ENCODE peak calls at places on chromosomes 7 and 10, in six cellular contexts. S is HepG2, M is H9, Q is tibial nerve, H is endodermal cell, X is heart left ventricle. A is an unnamed sample. For H3K4me1, the result is how much of the 10 kb centered on the place peaks cover.

GRCh38 chr7:76507723-76508406 is 2.5 kb upstream of the UPK3B start:
- DNase-seq in S (no peak), M (peak), Q (no peak), H (peak), X (no peak), A (no peak)

GRCh38 chr7:77482015-77482414 is 55.1 kb upstream of the PTPN12 start:
- DNase-seq in S (peak), M (no peak), Q (no peak), H (no peak), X (no peak), A (peak)

GRCh38 chr7:2104716-2105115 is 128.0 kb downstream of the MAD1L1 start:
- DNase-seq in S (no peak), M (no peak), Q (no peak), H (no peak), X (no peak), A (no peak)

GRCh38 chr10:110872984-110873569 is 1.3 kb downstream of the PDCD4 start:
- DNase-seq in S (no peak), M (no peak), Q (no peak), H (no peak), X (no peak), A (no peak)

GRCh38 chr10:49000437-49001398 is 61.1 kb upstream of the LRRC18 start:
- DNase-seq in S (no peak), M (no peak), Q (no peak), H (peak), X (no peak), A (no peak)

GRCh38 chr7:5283421-5284303 is 919 bp downstream of the SLC29A4 start:
- DNase-seq in S (peak), M (no peak), Q (no peak), H (no peak), X (no peak), A (no peak)

GRCh38 chr10:76209135-76209534 is 777.7 kb downstream of the LRMDA start:
- DNase-seq in S (no peak), M (no peak), Q (no peak), H (peak), X (no peak), A (no peak)

GRCh38 chr10:81018898-81019890 is 481.5 kb downstream of the SH2D4B start:
- DNase-seq in S (peak), M (peak), Q (no peak), H (peak), X (no peak), A (no peak)

GRCh38 chr10:70355234-70356021 is 27.0 kb downstream of the LRRC20 start:
- DNase-seq in S (no peak), M (no peak), Q (no peak), H (no peak), X (peak), A (no peak)

GRCh38 chr7:39811161-39811614 is 138.9 kb upstream of the CDK13 start:
- DNase-seq in S (no peak), M (no peak), Q (no peak), H (no peak), X (no peak), A (no peak)

GRCh38 chr10:62183442-62183841 is 85.2 kb downstream of the RTKN2 start:
- DNase-seq in S (no peak), M (no peak), Q (no peak), H (no peak), X (no peak), A (no peak)

GRCh38 chr7:21377545-21377944 is 50.3 kb upstream of the SP4 start:
- DNase-seq in S (no peak), M (no peak), Q (no peak), H (no peak), X (no peak), A (no peak)

GRCh38 chr7:105306160-105306784 is 82.4 kb downstream of the SRPK2 start:
- DNase-seq in S (no peak), M (no peak), Q (no peak), H (no peak), X (no peak), A (no peak)

GRCh38 chr7:101085000-101085948 is at the start of gene TRIM56:
- DNase-seq in S (peak), M (peak), Q (peak), H (peak), X (peak), A (peak)

GRCh38 chr10:124329941-124330340 is 88.8 kb downstream of the OAT start:
- DNase-seq in S (no peak), M (no peak), Q (no peak), H (peak), X (no peak), A (no peak)

GRCh38 chr10:62637249-62638061 is 167.1 kb upstream of the ADO start:
- DNase-seq in S (peak), M (no peak), Q (no peak), H (no peak), X (no peak), A (no peak)

GRCh38 chr10:56606202-56606601 is 245.1 kb upstream of the ZWINT start:
- DNase-seq in S (no peak), M (no peak), Q (no peak), H (no peak), X (no peak), A (no peak)

GRCh38 chr10:34346516-34347150 is 468.5 kb downstream of the PARD3 start:
- DNase-seq in S (no peak), M (no peak), Q (no peak), H (no peak), X (no peak), A (no peak)

GRCh38 chr10:93379366-93380042 is 102.6 kb downstream of the MYOF start:
- DNase-seq in S (no peak), M (no peak), Q (no peak), H (no peak), X (no peak), A (no peak)

GRCh38 chr7:139339698-139340036 is 1.5 kb upstream of the FMC1 start:
- DNase-seq in S (no peak), M (no peak), Q (no peak), H (no peak), X (no peak), A (no peak)

GRCh38 chr10:58003945-58004344 is 263.7 kb downstream of the IPMK start:
- DNase-seq in S (no peak), M (no peak), Q (no peak), H (no peak), X (no peak), A (no peak)

GRCh38 chr7:51456471-51457060 is 140.0 kb upstream of the COBL start:
- DNase-seq in S (no peak), M (no peak), Q (no peak), H (no peak), X (no peak), A (no peak)

GRCh38 chr7:134458341-134458805 is 527 bp downstream of the AKR1B1 start:
- DNase-seq in S (peak), M (peak), Q (no peak), H (peak), X (peak), A (peak)

GRCh38 chr7:38699481-38699880 is 68.3 kb upstream of the AMPH start:
- DNase-seq in S (no peak), M (no peak), Q (no peak), H (no peak), X (no peak), A (no peak)

GRCh38 chr10:93813507-93814465 is 56.0 kb downstream of the LGI1 start:
- DNase-seq in S (peak), M (peak), Q (peak), H (peak), X (peak), A (peak)

GRCh38 chr10:103197177-103197576 is 4.1 kb upstream of the NT5C2 start:
- DNase-seq in S (peak), M (no peak), Q (no peak), H (no peak), X (peak), A (peak)

GRCh38 chr10:50382576-50383023 is 131.3 kb upstream of the ASAH2 start:
- DNase-seq in S (no peak), M (no peak), Q (no peak), H (no peak), X (no peak), A (no peak)

GRCh38 chr7:30555525-30555924 is 39.2 kb upstream of the GARS1 start:
- DNase-seq in S (no peak), M (no peak), Q (no peak), H (no peak), X (no peak), A (no peak)

GRCh38 chr10:97852277-97852676 is 2.6 kb downstream of the GOLGA7B start:
- DNase-seq in S (no peak), M (no peak), Q (no peak), H (no peak), X (no peak), A (no peak)

GRCh38 chr10:75097666-75098285 is 13.7 kb upstream of the SAMD8 start:
- DNase-seq in S (peak), M (peak), Q (no peak), H (peak), X (no peak), A (no peak)

GRCh38 chr7:151968357-151968756 is 12.1 kb downstream of the GALNTL5 start:
- DNase-seq in S (no peak), M (no peak), Q (no peak), H (no peak), X (no peak), A (no peak)

GRCh38 chr7:139995034-139995915 is 67.5 kb downstream of the PARP12 start:
- DNase-seq in S (no peak), M (no peak), Q (no peak), H (no peak), X (peak), A (no peak)

GRCh38 chr10:69332278-69333010 is 54.1 kb downstream of the HK1 start:
- DNase-seq in S (no peak), M (no peak), Q (no peak), H (no peak), X (no peak), A (no peak)

GRCh38 chr10:24894728-24895127 is 57.7 kb downstream of the PRTFDC1 start:
- DNase-seq in S (no peak), M (no peak), Q (no peak), H (no peak), X (no peak), A (no peak)

GRCh38 chr7:157650801-157651200 is 314.0 kb downstream of the DNAJB6 start:
- DNase-seq in S (no peak), M (no peak), Q (no peak), H (peak), X (no peak), A (no peak)

GRCh38 chr10:34721201-34721840 is 93.8 kb downstream of the PARD3 start:
- DNase-seq in S (no peak), M (no peak), Q (no peak), H (no peak), X (no peak), A (no peak)

DNA sequence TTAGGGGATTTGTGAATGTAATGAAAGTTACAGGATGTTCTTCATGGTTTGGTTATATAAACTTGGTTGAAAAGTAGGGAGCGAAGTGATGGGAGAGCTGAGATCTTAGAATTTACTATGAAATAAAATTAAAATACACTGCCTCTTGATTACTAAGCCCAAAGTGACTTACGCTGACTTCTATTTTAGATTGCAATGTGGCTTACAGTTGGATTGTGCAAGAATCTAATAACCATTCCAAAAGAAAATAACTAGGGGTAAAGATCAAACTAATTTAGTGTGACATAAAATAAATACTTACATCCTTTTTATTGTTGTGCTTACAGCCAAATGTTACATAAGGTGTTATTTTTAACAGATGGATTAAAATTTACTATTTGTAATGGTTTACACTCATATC is 15.3 kb downstream of the WNT16 start:
- DNase-seq in S (no peak), M (no peak), Q (no peak), H (no peak), X (no peak), A (no peak)
- H3K4me1 ChIP-seq in S (under half), M (under half), Q (under half), H (under half), X (under half), A (under half)

GRCh38 chr7:28433604-28434254 is 21.4 kb downstream of the CREB5 start:
- DNase-seq in S (no peak), M (peak), Q (no peak), H (peak), X (no peak), A (no peak)
- H3K4me1 ChIP-seq in S (under half), M (under half), Q (under half), H (under half), X (under half), A (under half)

GRCh38 chr7:129902788-129903422 is 49.9 kb downstream of the UBE2H start:
- DNase-seq in S (no peak), M (no peak), Q (no peak), H (no peak), X (no peak), A (no peak)

GRCh38 chr7:129907122-129907741 is 45.5 kb downstream of the UBE2H start:
- DNase-seq in S (no peak), M (no peak), Q (no peak), H (no peak), X (no peak), A (no peak)

GRCh38 chr7:129908181-129908580 is 44.6 kb downstream of the UBE2H start:
- DNase-seq in S (no peak), M (no peak), Q (no peak), H (no peak), X (no peak), A (no peak)

GRCh38 chr7:129906700-129907099 is 46.1 kb downstream of the UBE2H start:
- DNase-seq in S (peak), M (no peak), Q (no peak), H (no peak), X (no peak), A (no peak)

GRCh38 chr7:129903935-129904334 is 48.8 kb downstream of the UBE2H start:
- DNase-seq in S (no peak), M (no peak), Q (no peak), H (no peak), X (no peak), A (no peak)
- H3K4me1 ChIP-seq in S (under half), M (under half), Q (under half), H (under half), X (under half), A (under half)

DNA sequence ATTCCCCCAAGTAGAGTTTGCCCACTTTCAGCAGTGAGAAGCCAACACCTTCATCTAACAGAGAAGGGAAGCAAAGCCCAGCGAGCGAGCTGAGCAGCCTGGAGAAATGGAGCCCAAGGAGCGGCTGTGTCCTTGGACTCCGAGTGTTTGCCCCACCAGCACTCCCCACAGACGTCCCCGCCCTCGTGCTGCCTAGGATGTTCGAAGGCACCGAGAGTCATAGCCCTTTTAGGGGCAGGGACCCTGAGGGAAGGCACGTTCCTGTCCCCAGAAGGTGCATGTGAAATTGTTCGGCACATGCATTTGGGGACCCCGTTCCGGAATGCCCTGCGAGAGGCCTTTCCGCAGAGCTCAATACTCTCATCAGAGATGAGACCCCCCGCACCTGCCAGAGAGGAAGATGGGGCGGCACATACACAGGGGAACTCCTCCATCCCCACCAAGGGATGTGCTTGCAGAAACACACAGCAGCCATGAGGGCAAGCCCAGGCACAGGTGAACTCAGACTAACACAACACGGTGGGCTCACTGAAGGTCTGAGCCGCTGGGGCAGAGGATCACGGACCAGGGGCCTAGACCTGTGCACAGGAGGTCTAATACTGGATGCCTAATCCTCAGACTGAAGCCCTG is 131.0 kb downstream of the DLG5 start:
- DNase-seq in S (no peak), M (no peak), Q (no peak), H (no peak), X (no peak), A (peak)
- H3K4me1 ChIP-seq in S (under half), M (under half), Q (under half), H (under half), X (under half), A (under half)

GRCh38 chr10:66284621-66285020 is 641.2 kb upstream of the LRRTM3 start:
- DNase-seq in S (no peak), M (no peak), Q (no peak), H (no peak), X (no peak), A (no peak)
- H3K4me1 ChIP-seq in S (under half), M (under half), Q (under half), H (under half), X (under half), A (under half)

GRCh38 chr7:55505259-55505658 is 67.0 kb downstream of the VOPP1 start:
- DNase-seq in S (no peak), M (no peak), Q (no peak), H (no peak), X (no peak), A (no peak)
- H3K4me1 ChIP-seq in S (under half), M (under half), Q (under half), H (under half), X (under half), A (under half)

GRCh38 chr7:130926021-130926691 is 192.1 kb upstream of the KLF14 start:
- DNase-seq in S (peak), M (no peak), Q (no peak), H (no peak), X (no peak), A (no peak)
- H3K4me1 ChIP-seq in S (half or more), M (under half), Q (under half), H (under half), X (under half), A (half or more)

GRCh38 chr7:34153680-34154270 is 248.4 kb downstream of the BMPER start:
- DNase-seq in S (no peak), M (no peak), Q (no peak), H (no peak), X (no peak), A (no peak)
- H3K4me1 ChIP-seq in S (under half), M (under half), Q (under half), H (under half), X (under half), A (under half)

A was measured in lower lobe of right lung.